ENCODE peak calls at places on chromosomes 2 and 18, in ten cellular contexts. U, G, X, P, D, C, H, O, N and A are unnamed samples.

GRCh38 chr2:45612265-45612664 is 1.2 kb upstream of the SRBD1 start:
- DNase-seq in H (no peak), P (no peak), C (no peak), N (no peak), U (no peak), X (no peak), O (no peak), G (peak; percentile 26), D (no peak), A (no peak)

GRCh38 chr2:105738658-105739051 is 6.1 kb upstream of the NCK2 start:
- DNase-seq in H (no peak), G (no peak), U (no peak), D (no peak), N (no peak), C (no peak), P (no peak), O (no peak), X (no peak), A (no peak)

GRCh38 chr18:48959921-48960920 is 9.5 kb upstream of the SMAD7 start:
- DNase-seq in D (no peak), X (no peak), C (no peak), H (peak; percentile 94), G (no peak), O (no peak), U (no peak), P (no peak), N (no peak), A (no peak)

GRCh38 chr2:18055290-18055689 is 176.8 kb downstream of the KCNS3 start:
- DNase-seq in H (no peak), O (no peak), X (no peak), N (no peak), C (no peak), U (no peak), G (peak; percentile 39), D (no peak), P (no peak), A (no peak)

GRCh38 chr2:187390891-187391290 is 57.2 kb downstream of the CALCRL start:
- DNase-seq in D (no peak), O (no peak), C (peak; percentile 50), P (no peak), H (no peak), X (peak; percentile 4), G (peak; percentile 70), U (no peak), N (no peak), A (peak; percentile 67)

GRCh38 chr2:153622285-153622684 is 143.7 kb upstream of the RPRM start:
- DNase-seq in X (no peak), U (no peak), P (no peak), N (no peak), O (no peak), H (no peak), C (no peak), D (no peak), G (no peak), A (no peak)

GRCh38 chr18:2988041-2988794 is 24.7 kb downstream of the LPIN2 start:
- DNase-seq in C (peak; percentile 68), P (no peak), X (no peak), N (no peak), H (no peak), U (no peak), O (no peak), D (no peak), G (peak; percentile 29), A (peak; percentile 69)

GRCh38 chr2:48362515-48362914 is 167.4 kb upstream of the STON1 start:
- DNase-seq in X (no peak), D (no peak), P (no peak), U (no peak), O (no peak), C (no peak), H (no peak), G (no peak), N (no peak), A (no peak)

GRCh38 chr2:127067620-127068350 is 39.2 kb downstream of the BIN1 start:
- DNase-seq in U (no peak), O (no peak), D (peak; percentile 57), P (peak; percentile 80), N (peak; percentile 88), X (peak; percentile 93), C (no peak), H (peak; percentile 87), G (peak; percentile 24), A (no peak)

GRCh38 chr18:74457743-74458465 is 796 bp upstream of the DIPK1C start:
- DNase-seq in U (no peak), G (no peak), O (no peak), D (no peak), C (no peak), X (no peak), P (no peak), N (no peak), H (no peak), A (no peak)

GRCh38 chr18:8816805-8817204 is 111.4 kb downstream of the MTCL1 start:
- DNase-seq in O (no peak), G (no peak), H (no peak), P (no peak), N (no peak), U (no peak), D (no peak), C (no peak), X (no peak), A (peak; percentile 42)

GRCh38 chr2:241940329-241940728 is 70.8 kb downstream of the RTP5 start:
- DNase-seq in C (no peak), G (no peak), U (no peak), H (no peak), N (no peak), D (no peak), X (peak; percentile 49), P (no peak), O (no peak), A (no peak)

GRCh38 chr2:174967693-174968260 is 37.4 kb downstream of the CHN1 start:
- DNase-seq in H (no peak), U (no peak), P (no peak), C (no peak), D (no peak), G (no peak), N (no peak), O (no peak), X (no peak), A (no peak)

GRCh38 chr18:79402209-79402576 is 6.5 kb downstream of the NFATC1 start:
- DNase-seq in G (no peak), N (no peak), H (no peak), D (no peak), O (no peak), X (no peak), C (no peak), U (no peak), P (no peak), A (no peak)

GRCh38 chr2:212905640-212906201 is 245.7 kb downstream of the IKZF2 start:
- DNase-seq in X (no peak), P (no peak), C (no peak), O (no peak), N (no peak), U (no peak), H (no peak), D (no peak), G (peak; percentile 95), A (no peak)

GRCh38 chr2:189104926-189105325 is 74.6 kb downstream of the COL5A2 start:
- DNase-seq in D (no peak), P (no peak), U (no peak), X (no peak), O (no peak), G (peak; percentile 21), C (no peak), N (no peak), H (no peak), A (no peak)

GRCh38 chr2:162063899-162064298 is 10.1 kb downstream of the DPP4 start:
- DNase-seq in P (no peak), G (no peak), D (no peak), C (no peak), H (no peak), U (no peak), N (no peak), X (no peak), O (no peak), A (no peak)

GRCh38 chr2:212580117-212580516 is 41.5 kb upstream of the ERBB4 start:
- DNase-seq in P (no peak), D (no peak), X (no peak), G (no peak), N (no peak), O (no peak), H (no peak), C (no peak), U (no peak), A (no peak)